ENCODE peak calls at places on chromosomes 11 and 22, in four cellular contexts. One of them, this sample, is unnamed.

GRCh38 chr22:42862045-42862734 is 5.1 kb upstream of the ARFGAP3 start:
- DNase-seq in fibroblast of pulmonary artery: no peak
- DNase-seq in cardiac fibroblast: no peak
- DNase-seq in HCT116: no peak
- DNase-seq in this sample: no peak

GRCh38 chr22:45240137-45240809 is 421 bp downstream of the KIAA0930 start:
- DNase-seq in fibroblast of pulmonary artery: no peak
- DNase-seq in cardiac fibroblast: peak; percentile 29
- DNase-seq in HCT116: no peak
- DNase-seq in this sample: no peak

GRCh38 chr22:44309137-44309536 is 3.6 kb downstream of the SHISAL1 start:
- DNase-seq in fibroblast of pulmonary artery: peak; percentile 91
- DNase-seq in cardiac fibroblast: peak; percentile 94
- DNase-seq in HCT116: peak; percentile 7
- DNase-seq in this sample: peak; percentile 88

GRCh38 chr11:22703040-22703439 is 36.6 kb downstream of the GAS2 start:
- DNase-seq in fibroblast of pulmonary artery: peak; percentile 88
- DNase-seq in cardiac fibroblast: peak; percentile 71
- DNase-seq in HCT116: peak; percentile 28
- DNase-seq in this sample: no peak

GRCh38 chr11:10308208-10308954 is 3.5 kb downstream of the ADM start:
- DNase-seq in fibroblast of pulmonary artery: no peak
- DNase-seq in cardiac fibroblast: no peak
- DNase-seq in HCT116: no peak
- DNase-seq in this sample: no peak

GRCh38 chr11:112958670-112959069 is 2.5 kb upstream of the NCAM1 start:
- DNase-seq in fibroblast of pulmonary artery: peak; percentile 52
- DNase-seq in cardiac fibroblast: peak; percentile 40
- DNase-seq in HCT116: no peak
- DNase-seq in this sample: peak; percentile 34

GRCh38 chr11:11946878-11947277 is 61.5 kb downstream of the DKK3 start:
- DNase-seq in fibroblast of pulmonary artery: no peak
- DNase-seq in cardiac fibroblast: no peak
- DNase-seq in HCT116: no peak
- DNase-seq in this sample: no peak

GRCh38 chr22:44538071-44538470 is 40.0 kb upstream of the RTL6 start:
- DNase-seq in fibroblast of pulmonary artery: peak; percentile 40
- DNase-seq in cardiac fibroblast: peak; percentile 53
- DNase-seq in HCT116: no peak
- DNase-seq in this sample: no peak

DNA sequence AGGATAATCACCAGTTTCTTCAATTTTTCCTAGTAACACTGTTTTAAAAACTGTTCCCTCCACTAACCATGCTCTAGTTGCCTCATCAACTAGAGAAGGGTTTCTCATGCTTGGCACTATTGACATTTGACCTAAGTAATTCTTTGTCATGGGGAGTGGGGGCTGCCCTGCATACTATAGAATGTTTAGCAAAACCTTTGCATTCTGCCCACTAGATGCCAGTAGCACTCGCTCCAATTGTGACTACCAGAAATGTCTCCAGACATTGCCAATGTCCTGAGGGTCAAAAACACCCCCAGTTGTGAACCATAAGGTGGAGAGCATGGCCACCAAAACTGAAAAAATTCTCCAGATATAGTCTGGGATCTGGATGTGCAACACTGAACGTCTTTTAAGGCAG is 27.6 kb upstream of the BMAL1 start:
- DNase-seq in fibroblast of pulmonary artery: peak; percentile 20
- DNase-seq in cardiac fibroblast: peak; percentile 19
- DNase-seq in HCT116: no peak
- DNase-seq in this sample: no peak
- TF ChIP-seq CTCF in fibroblast of pulmonary artery: peak; percentile 36
- TF ChIP-seq CTCF in cardiac fibroblast: peak; percentile 38
- TF ChIP-seq CTCF in HCT116: peak; percentile 41
- TF ChIP-seq CTCF in this sample: peak; percentile 34

GRCh38 chr22:17706451-17706900 is 67.8 kb downstream of the BID start:
- DNase-seq in fibroblast of pulmonary artery: peak; percentile 94
- DNase-seq in cardiac fibroblast: peak; percentile 92
- DNase-seq in HCT116: peak; percentile 54
- DNase-seq in this sample: peak; percentile 82

GRCh38 chr22:17705565-17706450 is 67.3 kb downstream of the BCL2L13 start:
- DNase-seq in fibroblast of pulmonary artery: no peak
- DNase-seq in cardiac fibroblast: no peak
- DNase-seq in HCT116: no peak
- DNase-seq in this sample: no peak

GRCh38 chr22:17707526-17707925 is 66.7 kb downstream of the BID start:
- DNase-seq in fibroblast of pulmonary artery: peak; percentile 51
- DNase-seq in cardiac fibroblast: peak; percentile 45
- DNase-seq in HCT116: no peak
- DNase-seq in this sample: no peak

GRCh38 chr22:17710023-17710422 is 64.2 kb downstream of the BID start:
- DNase-seq in fibroblast of pulmonary artery: no peak
- DNase-seq in cardiac fibroblast: no peak
- DNase-seq in HCT116: no peak
- DNase-seq in this sample: no peak

DNA sequence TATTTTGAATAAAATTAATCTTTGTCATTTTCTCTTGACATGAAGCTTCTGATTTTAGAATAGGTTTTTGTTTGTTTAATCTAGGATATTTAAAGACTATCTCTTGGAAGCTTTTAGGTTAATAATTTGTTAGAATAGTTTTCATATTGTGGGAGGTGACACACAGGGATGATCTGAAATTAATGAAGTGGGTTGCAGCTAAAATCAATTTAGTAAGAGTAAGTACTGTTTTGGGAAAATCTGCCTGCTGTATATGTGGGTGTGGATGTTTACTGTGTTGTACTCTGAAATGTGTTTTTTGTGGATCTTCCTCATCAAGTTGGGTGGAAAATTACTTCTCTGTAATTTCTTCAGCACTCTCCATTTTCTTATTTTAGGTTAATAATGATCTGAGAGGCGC is 67.3 kb downstream of the BID start:
- DNase-seq in fibroblast of pulmonary artery: no peak
- DNase-seq in cardiac fibroblast: peak; percentile 3
- DNase-seq in HCT116: no peak
- DNase-seq in this sample: no peak
- H3K4me3 ChIP-seq in fibroblast of pulmonary artery: peak overlapping the region; percentile 50
- H3K4me3 ChIP-seq in cardiac fibroblast: peak overlapping the region; percentile 48
- H3K4me3 ChIP-seq in HCT116: no peak overlapping the region
- H3K4me3 ChIP-seq in this sample: peak overlapping the region; percentile 34

DNA sequence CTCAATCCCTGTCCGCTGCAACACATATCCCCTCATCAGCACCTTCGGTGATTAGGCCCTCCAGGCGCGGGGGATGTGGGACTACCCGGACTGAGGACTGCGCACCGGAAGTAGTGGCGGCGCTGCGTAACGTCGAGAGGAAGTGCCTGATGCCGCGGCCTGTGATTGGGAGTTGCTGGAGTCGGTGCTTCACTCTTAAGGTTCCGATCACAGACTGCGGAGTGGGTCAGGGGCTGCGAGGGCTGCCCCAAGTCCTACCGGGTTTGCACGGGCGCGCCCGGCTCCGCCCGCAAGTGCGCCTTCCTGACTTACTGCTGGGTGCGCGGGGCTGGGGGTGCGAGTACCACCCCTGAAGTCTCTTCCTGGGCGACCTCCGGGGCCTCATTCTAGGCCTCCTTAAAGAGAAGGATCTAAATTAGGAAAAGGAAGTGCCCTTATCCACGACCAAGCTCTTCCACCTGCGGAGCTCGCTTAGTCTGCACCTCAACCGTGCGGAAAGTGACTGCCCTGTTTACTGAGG is at the start of gene ALKBH3:
- DNase-seq in fibroblast of pulmonary artery: peak; percentile 96
- DNase-seq in cardiac fibroblast: peak; percentile 97
- DNase-seq in HCT116: peak; percentile 87
- DNase-seq in this sample: peak; percentile 36
- TF ChIP-seq CTCF in fibroblast of pulmonary artery: no peak
- TF ChIP-seq CTCF in cardiac fibroblast: no peak
- TF ChIP-seq CTCF in HCT116: no peak
- TF ChIP-seq CTCF in this sample: no peak

GRCh38 chr11:75767793-75768111 is 826 bp upstream of the DGAT2 start:
- DNase-seq in fibroblast of pulmonary artery: no peak
- DNase-seq in cardiac fibroblast: no peak
- DNase-seq in HCT116: no peak
- DNase-seq in this sample: no peak
- H3K4me3 ChIP-seq in fibroblast of pulmonary artery: no peak overlapping the region
- H3K4me3 ChIP-seq in cardiac fibroblast: no peak overlapping the region
- H3K4me3 ChIP-seq in HCT116: no peak overlapping the region
- H3K4me3 ChIP-seq in this sample: no peak overlapping the region

GRCh38 chr11:66052664-66052982 is 459 bp downstream of the SF3B2 start:
- DNase-seq in fibroblast of pulmonary artery: no peak
- DNase-seq in cardiac fibroblast: no peak
- DNase-seq in HCT116: no peak
- DNase-seq in this sample: no peak

GRCh38 chr11:66051371-66051765 is 796 bp upstream of the SF3B2 start:
- DNase-seq in fibroblast of pulmonary artery: no peak
- DNase-seq in cardiac fibroblast: no peak
- DNase-seq in HCT116: no peak
- DNase-seq in this sample: no peak

GRCh38 chr11:66048525-66049313 is at the start of gene GAL3ST3:
- DNase-seq in fibroblast of pulmonary artery: no peak
- DNase-seq in cardiac fibroblast: no peak
- DNase-seq in HCT116: no peak
- DNase-seq in this sample: no peak

GRCh38 chr11:66051766-66052663 is at the start of gene SF3B2:
- DNase-seq in fibroblast of pulmonary artery: peak; percentile 99
- DNase-seq in cardiac fibroblast: peak; percentile 99
- DNase-seq in HCT116: peak; percentile 96
- DNase-seq in this sample: peak; percentile 92

DNA sequence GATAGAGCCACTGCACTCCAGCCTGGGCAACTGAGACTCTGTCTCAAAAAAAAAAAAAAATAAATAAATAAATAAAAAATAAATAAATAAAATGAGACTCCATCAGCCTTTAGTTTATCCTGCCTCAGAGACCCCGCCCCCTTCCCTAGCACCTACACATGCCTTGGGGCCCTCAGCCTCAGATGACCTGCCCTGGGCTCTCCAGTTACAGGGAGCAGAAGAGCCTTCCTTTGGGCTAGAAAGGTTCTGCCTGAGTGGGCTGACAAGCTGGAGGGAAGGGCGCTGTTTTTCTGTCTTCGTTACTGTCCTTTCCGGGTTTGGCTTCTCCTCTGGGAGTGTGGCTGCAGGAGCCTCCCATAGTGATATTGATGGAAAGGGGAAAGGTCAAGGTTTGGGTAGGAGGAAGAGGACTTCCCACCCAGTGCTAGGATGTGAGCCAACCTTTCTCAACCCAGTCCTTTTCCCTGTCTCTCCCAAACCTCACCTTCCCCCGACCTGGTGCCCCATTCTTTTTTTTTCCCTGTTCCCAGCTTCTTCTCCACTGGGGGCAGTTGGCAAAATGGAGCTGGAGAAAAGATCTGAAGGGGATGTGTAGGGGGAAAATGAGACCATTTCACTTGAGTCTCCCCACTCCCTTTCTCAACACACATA is 1.5 kb upstream of the SF3B2 start:
- DNase-seq in fibroblast of pulmonary artery: no peak
- DNase-seq in cardiac fibroblast: no peak
- DNase-seq in HCT116: no peak
- DNase-seq in this sample: no peak
- TF ChIP-seq CTCF in fibroblast of pulmonary artery: no peak
- TF ChIP-seq CTCF in cardiac fibroblast: no peak
- TF ChIP-seq CTCF in HCT116: peak; percentile 7
- TF ChIP-seq CTCF in this sample: peak; percentile 6

DNA sequence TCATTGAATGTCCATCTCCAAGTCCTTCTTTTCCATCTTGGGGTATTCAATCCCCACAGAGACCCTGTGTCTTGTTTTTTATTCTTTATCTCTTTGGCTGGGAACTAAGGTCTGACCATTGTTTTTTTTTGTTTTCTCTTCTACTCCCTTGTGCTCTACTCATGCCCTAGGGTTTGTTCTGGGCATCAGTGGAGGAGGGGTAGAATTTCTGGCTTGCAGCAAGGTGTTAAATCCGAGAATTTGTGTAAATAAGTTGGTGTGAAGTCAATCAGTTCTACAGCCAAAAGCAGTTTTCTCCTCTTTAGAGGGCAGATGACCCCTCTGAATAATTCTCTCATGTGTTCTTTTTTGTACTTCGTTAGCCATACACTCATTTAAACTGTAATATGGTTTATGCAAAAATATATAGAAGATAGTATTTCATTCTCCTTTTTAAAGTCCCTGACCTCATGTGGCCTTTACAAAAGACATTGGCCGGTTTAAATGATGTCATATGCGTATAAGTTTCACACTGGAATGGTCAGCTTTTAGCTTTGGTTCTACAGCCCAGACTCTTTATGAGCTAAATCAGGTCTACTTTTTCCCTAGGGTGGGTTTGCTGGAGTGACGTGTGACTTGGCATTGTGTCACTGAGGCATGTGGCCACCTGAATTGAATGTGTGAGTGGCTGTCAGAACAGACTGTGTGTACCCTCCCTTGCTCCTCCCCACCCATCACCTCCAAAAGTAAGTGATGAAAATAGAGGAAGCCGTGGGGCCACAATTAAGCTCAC is 10.9 kb downstream of the CECR2 start:
- DNase-seq in fibroblast of pulmonary artery: no peak
- DNase-seq in cardiac fibroblast: no peak
- DNase-seq in HCT116: no peak
- DNase-seq in this sample: no peak
- H3K4me3 ChIP-seq in fibroblast of pulmonary artery: no peak overlapping the region
- H3K4me3 ChIP-seq in cardiac fibroblast: no peak overlapping the region
- H3K4me3 ChIP-seq in HCT116: no peak overlapping the region
- H3K4me3 ChIP-seq in this sample: no peak overlapping the region

GRCh38 chr11:46293616-46294015 is 16.2 kb downstream of the CREB3L1 start:
- DNase-seq in fibroblast of pulmonary artery: peak; percentile 76
- DNase-seq in cardiac fibroblast: peak; percentile 76
- DNase-seq in HCT116: no peak
- DNase-seq in this sample: peak; percentile 92

GRCh38 chr11:46295996-46296519 is 18.6 kb downstream of the CREB3L1 start:
- DNase-seq in fibroblast of pulmonary artery: no peak
- DNase-seq in cardiac fibroblast: no peak
- DNase-seq in HCT116: no peak
- DNase-seq in this sample: no peak

GRCh38 chr11:46295312-46295995 is 18.0 kb downstream of the CREB3L1 start:
- DNase-seq in fibroblast of pulmonary artery: peak; percentile 75
- DNase-seq in cardiac fibroblast: peak; percentile 80
- DNase-seq in HCT116: no peak
- DNase-seq in this sample: no peak

GRCh38 chr11:46293066-46293465 is 15.6 kb downstream of the CREB3L1 start:
- DNase-seq in fibroblast of pulmonary artery: no peak
- DNase-seq in cardiac fibroblast: no peak
- DNase-seq in HCT116: no peak
- DNase-seq in this sample: no peak

GRCh38 chr11:46294365-46295309 is 17.2 kb downstream of the CREB3L1 start:
- DNase-seq in fibroblast of pulmonary artery: peak; percentile 73
- DNase-seq in cardiac fibroblast: peak; percentile 81
- DNase-seq in HCT116: no peak
- DNase-seq in this sample: peak; percentile 92
- TF ChIP-seq CTCF in fibroblast of pulmonary artery: no peak
- TF ChIP-seq CTCF in cardiac fibroblast: no peak
- TF ChIP-seq CTCF in HCT116: no peak
- TF ChIP-seq CTCF in this sample: no peak

GRCh38 chr11:16741473-16741872 is 3.0 kb downstream of the C11orf58 start:
- DNase-seq in fibroblast of pulmonary artery: no peak
- DNase-seq in cardiac fibroblast: no peak
- DNase-seq in HCT116: no peak
- DNase-seq in this sample: no peak
- H3K4me3 ChIP-seq in fibroblast of pulmonary artery: no peak overlapping the region
- H3K4me3 ChIP-seq in cardiac fibroblast: no peak overlapping the region
- H3K4me3 ChIP-seq in HCT116: no peak overlapping the region
- H3K4me3 ChIP-seq in this sample: no peak overlapping the region

GRCh38 chr11:65118097-65118837 is 766 bp upstream of the ZNHIT2 start:
- DNase-seq in fibroblast of pulmonary artery: no peak
- DNase-seq in cardiac fibroblast: no peak
- DNase-seq in HCT116: no peak
- DNase-seq in this sample: no peak
- TF ChIP-seq CTCF in fibroblast of pulmonary artery: no peak
- TF ChIP-seq CTCF in cardiac fibroblast: no peak
- TF ChIP-seq CTCF in HCT116: no peak
- TF ChIP-seq CTCF in this sample: no peak